ENCODE peak calls at places on chromosomes 7 and 10, in ten cellular contexts. One of them, this sample, is unnamed.

GRCh38 chr7:23680417-23681405 is 712 bp downstream of the FAM221A start:
- DNase-seq in effector memory CD4-positive, alpha-beta T cell: peak; percentile 35
- DNase-seq in fibroblast of lung: peak; percentile 60
- DNase-seq in stimulated activated CD4-positive, alpha-beta T cell treated with anti-CD3 and anti-CD28 coated beads, TNF-alpha, amount 100 ng/mL, for 24 hours: no peak
- DNase-seq in naive thymus-derived CD4-positive, alpha-beta T cell: peak; percentile 50
- DNase-seq in WTC11: peak; percentile 86
- DNase-seq in MV-4-11: peak; percentile 37
- DNase-seq in COR-L47: peak; percentile 87
- DNase-seq in activated naive CD8-positive, alpha-beta T cell treated with anti-CD3 and anti-CD28 coated beads, Interleukin-2, amount 50 U/mL, for 24 hours: peak; percentile 46
- DNase-seq in activated T-cell treated with anti-CD3 and anti-CD28 coated beads, Interleukin-2, amount 50 U/mL, for 1 hour: peak; percentile 44
- DNase-seq in this sample: peak; percentile 37

GRCh38 chr7:148809856-148810255 is 74.2 kb downstream of the EZH2 start:
- DNase-seq in effector memory CD4-positive, alpha-beta T cell: no peak
- DNase-seq in fibroblast of lung: no peak
- DNase-seq in stimulated activated CD4-positive, alpha-beta T cell treated with anti-CD3 and anti-CD28 coated beads, TNF-alpha, amount 100 ng/mL, for 24 hours: no peak
- DNase-seq in naive thymus-derived CD4-positive, alpha-beta T cell: no peak
- DNase-seq in WTC11: peak; percentile 37
- DNase-seq in MV-4-11: no peak
- DNase-seq in COR-L47: no peak
- DNase-seq in activated naive CD8-positive, alpha-beta T cell treated with anti-CD3 and anti-CD28 coated beads, Interleukin-2, amount 50 U/mL, for 24 hours: no peak
- DNase-seq in activated T-cell treated with anti-CD3 and anti-CD28 coated beads, Interleukin-2, amount 50 U/mL, for 1 hour: no peak
- DNase-seq in this sample: no peak

GRCh38 chr10:132134541-132135397 is 52.0 kb upstream of the DPYSL4 start:
- DNase-seq in effector memory CD4-positive, alpha-beta T cell: no peak
- DNase-seq in fibroblast of lung: no peak
- DNase-seq in stimulated activated CD4-positive, alpha-beta T cell treated with anti-CD3 and anti-CD28 coated beads, TNF-alpha, amount 100 ng/mL, for 24 hours: no peak
- DNase-seq in naive thymus-derived CD4-positive, alpha-beta T cell: no peak
- DNase-seq in WTC11: no peak
- DNase-seq in MV-4-11: no peak
- DNase-seq in COR-L47: no peak
- DNase-seq in activated naive CD8-positive, alpha-beta T cell treated with anti-CD3 and anti-CD28 coated beads, Interleukin-2, amount 50 U/mL, for 24 hours: no peak
- DNase-seq in activated T-cell treated with anti-CD3 and anti-CD28 coated beads, Interleukin-2, amount 50 U/mL, for 1 hour: no peak
- DNase-seq in this sample: no peak

GRCh38 chr10:11527068-11527467 is 84.4 kb downstream of the USP6NL start:
- DNase-seq in effector memory CD4-positive, alpha-beta T cell: no peak
- DNase-seq in fibroblast of lung: no peak
- DNase-seq in stimulated activated CD4-positive, alpha-beta T cell treated with anti-CD3 and anti-CD28 coated beads, TNF-alpha, amount 100 ng/mL, for 24 hours: no peak
- DNase-seq in naive thymus-derived CD4-positive, alpha-beta T cell: no peak
- DNase-seq in WTC11: no peak
- DNase-seq in MV-4-11: no peak
- DNase-seq in COR-L47: no peak
- DNase-seq in activated naive CD8-positive, alpha-beta T cell treated with anti-CD3 and anti-CD28 coated beads, Interleukin-2, amount 50 U/mL, for 24 hours: no peak
- DNase-seq in activated T-cell treated with anti-CD3 and anti-CD28 coated beads, Interleukin-2, amount 50 U/mL, for 1 hour: no peak
- DNase-seq in this sample: no peak

GRCh38 chr7:151689196-151689971 is 169.7 kb upstream of the RHEB start:
- DNase-seq in effector memory CD4-positive, alpha-beta T cell: no peak
- DNase-seq in fibroblast of lung: peak; percentile 71
- DNase-seq in stimulated activated CD4-positive, alpha-beta T cell treated with anti-CD3 and anti-CD28 coated beads, TNF-alpha, amount 100 ng/mL, for 24 hours: no peak
- DNase-seq in naive thymus-derived CD4-positive, alpha-beta T cell: no peak
- DNase-seq in WTC11: no peak
- DNase-seq in MV-4-11: no peak
- DNase-seq in COR-L47: peak; percentile 98
- DNase-seq in activated naive CD8-positive, alpha-beta T cell treated with anti-CD3 and anti-CD28 coated beads, Interleukin-2, amount 50 U/mL, for 24 hours: no peak
- DNase-seq in activated T-cell treated with anti-CD3 and anti-CD28 coated beads, Interleukin-2, amount 50 U/mL, for 1 hour: no peak
- DNase-seq in this sample: no peak

GRCh38 chr10:101840741-101841453 is 2.7 kb downstream of the KCNIP2 start:
- DNase-seq in effector memory CD4-positive, alpha-beta T cell: peak; percentile 52
- DNase-seq in fibroblast of lung: peak; percentile 78
- DNase-seq in stimulated activated CD4-positive, alpha-beta T cell treated with anti-CD3 and anti-CD28 coated beads, TNF-alpha, amount 100 ng/mL, for 24 hours: no peak
- DNase-seq in naive thymus-derived CD4-positive, alpha-beta T cell: peak; percentile 52
- DNase-seq in WTC11: peak; percentile 94
- DNase-seq in MV-4-11: peak; percentile 68
- DNase-seq in COR-L47: peak; percentile 50
- DNase-seq in activated naive CD8-positive, alpha-beta T cell treated with anti-CD3 and anti-CD28 coated beads, Interleukin-2, amount 50 U/mL, for 24 hours: peak; percentile 85
- DNase-seq in activated T-cell treated with anti-CD3 and anti-CD28 coated beads, Interleukin-2, amount 50 U/mL, for 1 hour: peak; percentile 75
- DNase-seq in this sample: peak; percentile 90

GRCh38 chr10:51076442-51076841 is 2.2 kb downstream of the PRKG1 start:
- DNase-seq in effector memory CD4-positive, alpha-beta T cell: no peak
- DNase-seq in fibroblast of lung: no peak
- DNase-seq in stimulated activated CD4-positive, alpha-beta T cell treated with anti-CD3 and anti-CD28 coated beads, TNF-alpha, amount 100 ng/mL, for 24 hours: no peak
- DNase-seq in naive thymus-derived CD4-positive, alpha-beta T cell: no peak
- DNase-seq in WTC11: no peak
- DNase-seq in MV-4-11: no peak
- DNase-seq in COR-L47: no peak
- DNase-seq in activated naive CD8-positive, alpha-beta T cell treated with anti-CD3 and anti-CD28 coated beads, Interleukin-2, amount 50 U/mL, for 24 hours: no peak
- DNase-seq in activated T-cell treated with anti-CD3 and anti-CD28 coated beads, Interleukin-2, amount 50 U/mL, for 1 hour: no peak
- DNase-seq in this sample: no peak

GRCh38 chr10:106438386-106438785 is 726.1 kb downstream of the SORCS1 start:
- DNase-seq in effector memory CD4-positive, alpha-beta T cell: no peak
- DNase-seq in fibroblast of lung: no peak
- DNase-seq in stimulated activated CD4-positive, alpha-beta T cell treated with anti-CD3 and anti-CD28 coated beads, TNF-alpha, amount 100 ng/mL, for 24 hours: no peak
- DNase-seq in naive thymus-derived CD4-positive, alpha-beta T cell: no peak
- DNase-seq in WTC11: no peak
- DNase-seq in MV-4-11: no peak
- DNase-seq in COR-L47: no peak
- DNase-seq in activated naive CD8-positive, alpha-beta T cell treated with anti-CD3 and anti-CD28 coated beads, Interleukin-2, amount 50 U/mL, for 24 hours: no peak
- DNase-seq in activated T-cell treated with anti-CD3 and anti-CD28 coated beads, Interleukin-2, amount 50 U/mL, for 1 hour: no peak
- DNase-seq in this sample: no peak

GRCh38 chr7:129829677-129830631 is 122.8 kb downstream of the UBE2H start:
- DNase-seq in effector memory CD4-positive, alpha-beta T cell: peak; percentile 23
- DNase-seq in fibroblast of lung: peak; percentile 79
- DNase-seq in stimulated activated CD4-positive, alpha-beta T cell treated with anti-CD3 and anti-CD28 coated beads, TNF-alpha, amount 100 ng/mL, for 24 hours: peak; percentile 23
- DNase-seq in naive thymus-derived CD4-positive, alpha-beta T cell: peak; percentile 53
- DNase-seq in WTC11: peak; percentile 64
- DNase-seq in MV-4-11: peak; percentile 61
- DNase-seq in COR-L47: peak; percentile 81
- DNase-seq in activated naive CD8-positive, alpha-beta T cell treated with anti-CD3 and anti-CD28 coated beads, Interleukin-2, amount 50 U/mL, for 24 hours: peak; percentile 65
- DNase-seq in activated T-cell treated with anti-CD3 and anti-CD28 coated beads, Interleukin-2, amount 50 U/mL, for 1 hour: peak; percentile 41
- DNase-seq in this sample: peak; percentile 55

GRCh38 chr10:34757933-34758332 is 57.2 kb downstream of the PARD3 start:
- DNase-seq in effector memory CD4-positive, alpha-beta T cell: no peak
- DNase-seq in fibroblast of lung: no peak
- DNase-seq in stimulated activated CD4-positive, alpha-beta T cell treated with anti-CD3 and anti-CD28 coated beads, TNF-alpha, amount 100 ng/mL, for 24 hours: no peak
- DNase-seq in naive thymus-derived CD4-positive, alpha-beta T cell: no peak
- DNase-seq in WTC11: no peak
- DNase-seq in MV-4-11: no peak
- DNase-seq in COR-L47: no peak
- DNase-seq in activated naive CD8-positive, alpha-beta T cell treated with anti-CD3 and anti-CD28 coated beads, Interleukin-2, amount 50 U/mL, for 24 hours: no peak
- DNase-seq in activated T-cell treated with anti-CD3 and anti-CD28 coated beads, Interleukin-2, amount 50 U/mL, for 1 hour: no peak
- DNase-seq in this sample: no peak

GRCh38 chr10:117681104-117681503 is 138.6 kb downstream of the EMX2 start:
- DNase-seq in effector memory CD4-positive, alpha-beta T cell: no peak
- DNase-seq in fibroblast of lung: no peak
- DNase-seq in stimulated activated CD4-positive, alpha-beta T cell treated with anti-CD3 and anti-CD28 coated beads, TNF-alpha, amount 100 ng/mL, for 24 hours: no peak
- DNase-seq in naive thymus-derived CD4-positive, alpha-beta T cell: no peak
- DNase-seq in WTC11: no peak
- DNase-seq in MV-4-11: no peak
- DNase-seq in COR-L47: no peak
- DNase-seq in activated naive CD8-positive, alpha-beta T cell treated with anti-CD3 and anti-CD28 coated beads, Interleukin-2, amount 50 U/mL, for 24 hours: no peak
- DNase-seq in activated T-cell treated with anti-CD3 and anti-CD28 coated beads, Interleukin-2, amount 50 U/mL, for 1 hour: no peak
- DNase-seq in this sample: no peak

GRCh38 chr7:32222251-32222900 is 152.2 kb upstream of the PDE1C start:
- DNase-seq in effector memory CD4-positive, alpha-beta T cell: no peak
- DNase-seq in fibroblast of lung: no peak
- DNase-seq in stimulated activated CD4-positive, alpha-beta T cell treated with anti-CD3 and anti-CD28 coated beads, TNF-alpha, amount 100 ng/mL, for 24 hours: no peak
- DNase-seq in naive thymus-derived CD4-positive, alpha-beta T cell: no peak
- DNase-seq in WTC11: no peak
- DNase-seq in MV-4-11: no peak
- DNase-seq in COR-L47: no peak
- DNase-seq in activated naive CD8-positive, alpha-beta T cell treated with anti-CD3 and anti-CD28 coated beads, Interleukin-2, amount 50 U/mL, for 24 hours: no peak
- DNase-seq in activated T-cell treated with anti-CD3 and anti-CD28 coated beads, Interleukin-2, amount 50 U/mL, for 1 hour: no peak
- DNase-seq in this sample: no peak

GRCh38 chr7:16046045-16046444 is 359.6 kb upstream of the MEOX2 start:
- DNase-seq in effector memory CD4-positive, alpha-beta T cell: no peak
- DNase-seq in fibroblast of lung: peak; percentile 28
- DNase-seq in stimulated activated CD4-positive, alpha-beta T cell treated with anti-CD3 and anti-CD28 coated beads, TNF-alpha, amount 100 ng/mL, for 24 hours: no peak
- DNase-seq in naive thymus-derived CD4-positive, alpha-beta T cell: no peak
- DNase-seq in WTC11: no peak
- DNase-seq in MV-4-11: no peak
- DNase-seq in COR-L47: no peak
- DNase-seq in activated naive CD8-positive, alpha-beta T cell treated with anti-CD3 and anti-CD28 coated beads, Interleukin-2, amount 50 U/mL, for 24 hours: no peak
- DNase-seq in activated T-cell treated with anti-CD3 and anti-CD28 coated beads, Interleukin-2, amount 50 U/mL, for 1 hour: no peak
- DNase-seq in this sample: no peak

GRCh38 chr10:110410329-110411046 is 87.2 kb upstream of the DUSP5 start:
- DNase-seq in effector memory CD4-positive, alpha-beta T cell: no peak
- DNase-seq in fibroblast of lung: peak; percentile 99
- DNase-seq in stimulated activated CD4-positive, alpha-beta T cell treated with anti-CD3 and anti-CD28 coated beads, TNF-alpha, amount 100 ng/mL, for 24 hours: no peak
- DNase-seq in naive thymus-derived CD4-positive, alpha-beta T cell: no peak
- DNase-seq in WTC11: no peak
- DNase-seq in MV-4-11: peak; percentile 53
- DNase-seq in COR-L47: no peak
- DNase-seq in activated naive CD8-positive, alpha-beta T cell treated with anti-CD3 and anti-CD28 coated beads, Interleukin-2, amount 50 U/mL, for 24 hours: no peak
- DNase-seq in activated T-cell treated with anti-CD3 and anti-CD28 coated beads, Interleukin-2, amount 50 U/mL, for 1 hour: no peak
- DNase-seq in this sample: peak; percentile 92

GRCh38 chr10:33521062-33521461 is 186.6 kb upstream of the NRP1 start:
- DNase-seq in effector memory CD4-positive, alpha-beta T cell: no peak
- DNase-seq in fibroblast of lung: peak; percentile 49
- DNase-seq in stimulated activated CD4-positive, alpha-beta T cell treated with anti-CD3 and anti-CD28 coated beads, TNF-alpha, amount 100 ng/mL, for 24 hours: no peak
- DNase-seq in naive thymus-derived CD4-positive, alpha-beta T cell: no peak
- DNase-seq in WTC11: no peak
- DNase-seq in MV-4-11: no peak
- DNase-seq in COR-L47: no peak
- DNase-seq in activated naive CD8-positive, alpha-beta T cell treated with anti-CD3 and anti-CD28 coated beads, Interleukin-2, amount 50 U/mL, for 24 hours: no peak
- DNase-seq in activated T-cell treated with anti-CD3 and anti-CD28 coated beads, Interleukin-2, amount 50 U/mL, for 1 hour: no peak
- DNase-seq in this sample: no peak

GRCh38 chr7:93055543-93056107 is 62.2 kb downstream of the SAMD9 start:
- DNase-seq in effector memory CD4-positive, alpha-beta T cell: no peak
- DNase-seq in fibroblast of lung: peak; percentile 38
- DNase-seq in stimulated activated CD4-positive, alpha-beta T cell treated with anti-CD3 and anti-CD28 coated beads, TNF-alpha, amount 100 ng/mL, for 24 hours: no peak
- DNase-seq in naive thymus-derived CD4-positive, alpha-beta T cell: peak; percentile 42
- DNase-seq in WTC11: no peak
- DNase-seq in MV-4-11: peak; percentile 54
- DNase-seq in COR-L47: peak; percentile 21
- DNase-seq in activated naive CD8-positive, alpha-beta T cell treated with anti-CD3 and anti-CD28 coated beads, Interleukin-2, amount 50 U/mL, for 24 hours: no peak
- DNase-seq in activated T-cell treated with anti-CD3 and anti-CD28 coated beads, Interleukin-2, amount 50 U/mL, for 1 hour: no peak
- DNase-seq in this sample: peak; percentile 31

GRCh38 chr7:47485640-47486435 is 96.1 kb downstream of the TNS3 start:
- DNase-seq in effector memory CD4-positive, alpha-beta T cell: no peak
- DNase-seq in fibroblast of lung: peak; percentile 46
- DNase-seq in stimulated activated CD4-positive, alpha-beta T cell treated with anti-CD3 and anti-CD28 coated beads, TNF-alpha, amount 100 ng/mL, for 24 hours: no peak
- DNase-seq in naive thymus-derived CD4-positive, alpha-beta T cell: no peak
- DNase-seq in WTC11: no peak
- DNase-seq in MV-4-11: no peak
- DNase-seq in COR-L47: peak; percentile 43
- DNase-seq in activated naive CD8-positive, alpha-beta T cell treated with anti-CD3 and anti-CD28 coated beads, Interleukin-2, amount 50 U/mL, for 24 hours: no peak
- DNase-seq in activated T-cell treated with anti-CD3 and anti-CD28 coated beads, Interleukin-2, amount 50 U/mL, for 1 hour: no peak
- DNase-seq in this sample: no peak

GRCh38 chr7:130490287-130490686 is 1.6 kb upstream of the MEST start:
- DNase-seq in effector memory CD4-positive, alpha-beta T cell: no peak
- DNase-seq in fibroblast of lung: peak; percentile 61
- DNase-seq in stimulated activated CD4-positive, alpha-beta T cell treated with anti-CD3 and anti-CD28 coated beads, TNF-alpha, amount 100 ng/mL, for 24 hours: no peak
- DNase-seq in naive thymus-derived CD4-positive, alpha-beta T cell: no peak
- DNase-seq in WTC11: peak; percentile 45
- DNase-seq in MV-4-11: no peak
- DNase-seq in COR-L47: no peak
- DNase-seq in activated naive CD8-positive, alpha-beta T cell treated with anti-CD3 and anti-CD28 coated beads, Interleukin-2, amount 50 U/mL, for 24 hours: no peak
- DNase-seq in activated T-cell treated with anti-CD3 and anti-CD28 coated beads, Interleukin-2, amount 50 U/mL, for 1 hour: no peak
- DNase-seq in this sample: no peak

GRCh38 chr7:4203786-4204185 is 478.3 kb upstream of the FOXK1 start:
- DNase-seq in effector memory CD4-positive, alpha-beta T cell: no peak
- DNase-seq in fibroblast of lung: no peak
- DNase-seq in stimulated activated CD4-positive, alpha-beta T cell treated with anti-CD3 and anti-CD28 coated beads, TNF-alpha, amount 100 ng/mL, for 24 hours: no peak
- DNase-seq in naive thymus-derived CD4-positive, alpha-beta T cell: no peak
- DNase-seq in WTC11: no peak
- DNase-seq in MV-4-11: no peak
- DNase-seq in COR-L47: no peak
- DNase-seq in activated naive CD8-positive, alpha-beta T cell treated with anti-CD3 and anti-CD28 coated beads, Interleukin-2, amount 50 U/mL, for 24 hours: no peak
- DNase-seq in activated T-cell treated with anti-CD3 and anti-CD28 coated beads, Interleukin-2, amount 50 U/mL, for 1 hour: no peak
- DNase-seq in this sample: no peak

GRCh38 chr10:1434912-1435692 is 302.2 kb downstream of the ADARB2 start:
- DNase-seq in effector memory CD4-positive, alpha-beta T cell: no peak
- DNase-seq in fibroblast of lung: no peak
- DNase-seq in stimulated activated CD4-positive, alpha-beta T cell treated with anti-CD3 and anti-CD28 coated beads, TNF-alpha, amount 100 ng/mL, for 24 hours: no peak
- DNase-seq in naive thymus-derived CD4-positive, alpha-beta T cell: no peak
- DNase-seq in WTC11: no peak
- DNase-seq in MV-4-11: no peak
- DNase-seq in COR-L47: no peak
- DNase-seq in activated naive CD8-positive, alpha-beta T cell treated with anti-CD3 and anti-CD28 coated beads, Interleukin-2, amount 50 U/mL, for 24 hours: no peak
- DNase-seq in activated T-cell treated with anti-CD3 and anti-CD28 coated beads, Interleukin-2, amount 50 U/mL, for 1 hour: no peak
- DNase-seq in this sample: no peak

GRCh38 chr7:33534830-33535229 is 370.5 kb upstream of the BMPER start:
- DNase-seq in effector memory CD4-positive, alpha-beta T cell: no peak
- DNase-seq in fibroblast of lung: peak; percentile 66
- DNase-seq in stimulated activated CD4-positive, alpha-beta T cell treated with anti-CD3 and anti-CD28 coated beads, TNF-alpha, amount 100 ng/mL, for 24 hours: no peak
- DNase-seq in naive thymus-derived CD4-positive, alpha-beta T cell: no peak
- DNase-seq in WTC11: no peak
- DNase-seq in MV-4-11: no peak
- DNase-seq in COR-L47: no peak
- DNase-seq in activated naive CD8-positive, alpha-beta T cell treated with anti-CD3 and anti-CD28 coated beads, Interleukin-2, amount 50 U/mL, for 24 hours: no peak
- DNase-seq in activated T-cell treated with anti-CD3 and anti-CD28 coated beads, Interleukin-2, amount 50 U/mL, for 1 hour: no peak
- DNase-seq in this sample: peak; percentile 16

GRCh38 chr7:112238852-112239610 is 32.5 kb downstream of the ZNF277 start:
- DNase-seq in effector memory CD4-positive, alpha-beta T cell: no peak
- DNase-seq in fibroblast of lung: peak; percentile 39
- DNase-seq in stimulated activated CD4-positive, alpha-beta T cell treated with anti-CD3 and anti-CD28 coated beads, TNF-alpha, amount 100 ng/mL, for 24 hours: no peak
- DNase-seq in naive thymus-derived CD4-positive, alpha-beta T cell: no peak
- DNase-seq in WTC11: no peak
- DNase-seq in MV-4-11: no peak
- DNase-seq in COR-L47: no peak
- DNase-seq in activated naive CD8-positive, alpha-beta T cell treated with anti-CD3 and anti-CD28 coated beads, Interleukin-2, amount 50 U/mL, for 24 hours: no peak
- DNase-seq in activated T-cell treated with anti-CD3 and anti-CD28 coated beads, Interleukin-2, amount 50 U/mL, for 1 hour: no peak
- DNase-seq in this sample: no peak

GRCh38 chr10:112960151-112960681 is 10.2 kb downstream of the TCF7L2 start:
- DNase-seq in effector memory CD4-positive, alpha-beta T cell: no peak
- DNase-seq in fibroblast of lung: peak; percentile 67
- DNase-seq in stimulated activated CD4-positive, alpha-beta T cell treated with anti-CD3 and anti-CD28 coated beads, TNF-alpha, amount 100 ng/mL, for 24 hours: no peak
- DNase-seq in naive thymus-derived CD4-positive, alpha-beta T cell: no peak
- DNase-seq in WTC11: no peak
- DNase-seq in MV-4-11: no peak
- DNase-seq in COR-L47: no peak
- DNase-seq in activated naive CD8-positive, alpha-beta T cell treated with anti-CD3 and anti-CD28 coated beads, Interleukin-2, amount 50 U/mL, for 24 hours: no peak
- DNase-seq in activated T-cell treated with anti-CD3 and anti-CD28 coated beads, Interleukin-2, amount 50 U/mL, for 1 hour: no peak
- DNase-seq in this sample: no peak

GRCh38 chr10:100346351-100346764 is 675 bp upstream of the SCD start:
- DNase-seq in effector memory CD4-positive, alpha-beta T cell: peak; percentile 32
- DNase-seq in fibroblast of lung: peak; percentile 85
- DNase-seq in stimulated activated CD4-positive, alpha-beta T cell treated with anti-CD3 and anti-CD28 coated beads, TNF-alpha, amount 100 ng/mL, for 24 hours: peak; percentile 28
- DNase-seq in naive thymus-derived CD4-positive, alpha-beta T cell: peak; percentile 24
- DNase-seq in WTC11: peak; percentile 79
- DNase-seq in MV-4-11: peak; percentile 52
- DNase-seq in COR-L47: peak; percentile 63
- DNase-seq in activated naive CD8-positive, alpha-beta T cell treated with anti-CD3 and anti-CD28 coated beads, Interleukin-2, amount 50 U/mL, for 24 hours: peak; percentile 89
- DNase-seq in activated T-cell treated with anti-CD3 and anti-CD28 coated beads, Interleukin-2, amount 50 U/mL, for 1 hour: peak; percentile 63
- DNase-seq in this sample: peak; percentile 71

GRCh38 chr10:126568809-126569208 is 101.7 kb downstream of the C10orf90 start:
- DNase-seq in effector memory CD4-positive, alpha-beta T cell: no peak
- DNase-seq in fibroblast of lung: peak; percentile 21
- DNase-seq in stimulated activated CD4-positive, alpha-beta T cell treated with anti-CD3 and anti-CD28 coated beads, TNF-alpha, amount 100 ng/mL, for 24 hours: no peak
- DNase-seq in naive thymus-derived CD4-positive, alpha-beta T cell: no peak
- DNase-seq in WTC11: no peak
- DNase-seq in MV-4-11: no peak
- DNase-seq in COR-L47: no peak
- DNase-seq in activated naive CD8-positive, alpha-beta T cell treated with anti-CD3 and anti-CD28 coated beads, Interleukin-2, amount 50 U/mL, for 24 hours: no peak
- DNase-seq in activated T-cell treated with anti-CD3 and anti-CD28 coated beads, Interleukin-2, amount 50 U/mL, for 1 hour: no peak
- DNase-seq in this sample: no peak

GRCh38 chr10:34186013-34186412 is 629.1 kb downstream of the PARD3 start:
- DNase-seq in effector memory CD4-positive, alpha-beta T cell: no peak
- DNase-seq in fibroblast of lung: no peak
- DNase-seq in stimulated activated CD4-positive, alpha-beta T cell treated with anti-CD3 and anti-CD28 coated beads, TNF-alpha, amount 100 ng/mL, for 24 hours: no peak
- DNase-seq in naive thymus-derived CD4-positive, alpha-beta T cell: no peak
- DNase-seq in WTC11: no peak
- DNase-seq in MV-4-11: no peak
- DNase-seq in COR-L47: no peak
- DNase-seq in activated naive CD8-positive, alpha-beta T cell treated with anti-CD3 and anti-CD28 coated beads, Interleukin-2, amount 50 U/mL, for 24 hours: no peak
- DNase-seq in activated T-cell treated with anti-CD3 and anti-CD28 coated beads, Interleukin-2, amount 50 U/mL, for 1 hour: no peak
- DNase-seq in this sample: no peak

GRCh38 chr7:86978804-86979506 is 80.5 kb downstream of the ELAPOR2 start:
- DNase-seq in effector memory CD4-positive, alpha-beta T cell: no peak
- DNase-seq in fibroblast of lung: no peak
- DNase-seq in stimulated activated CD4-positive, alpha-beta T cell treated with anti-CD3 and anti-CD28 coated beads, TNF-alpha, amount 100 ng/mL, for 24 hours: no peak
- DNase-seq in naive thymus-derived CD4-positive, alpha-beta T cell: peak; percentile 85
- DNase-seq in WTC11: no peak
- DNase-seq in MV-4-11: no peak
- DNase-seq in COR-L47: no peak
- DNase-seq in activated naive CD8-positive, alpha-beta T cell treated with anti-CD3 and anti-CD28 coated beads, Interleukin-2, amount 50 U/mL, for 24 hours: no peak
- DNase-seq in activated T-cell treated with anti-CD3 and anti-CD28 coated beads, Interleukin-2, amount 50 U/mL, for 1 hour: no peak
- DNase-seq in this sample: no peak

GRCh38 chr10:123380491-123381085 is 226.4 kb downstream of the BUB3 start:
- DNase-seq in effector memory CD4-positive, alpha-beta T cell: no peak
- DNase-seq in fibroblast of lung: peak; percentile 31
- DNase-seq in stimulated activated CD4-positive, alpha-beta T cell treated with anti-CD3 and anti-CD28 coated beads, TNF-alpha, amount 100 ng/mL, for 24 hours: no peak
- DNase-seq in naive thymus-derived CD4-positive, alpha-beta T cell: no peak
- DNase-seq in WTC11: no peak
- DNase-seq in MV-4-11: peak; percentile 62
- DNase-seq in COR-L47: no peak
- DNase-seq in activated naive CD8-positive, alpha-beta T cell treated with anti-CD3 and anti-CD28 coated beads, Interleukin-2, amount 50 U/mL, for 24 hours: no peak
- DNase-seq in activated T-cell treated with anti-CD3 and anti-CD28 coated beads, Interleukin-2, amount 50 U/mL, for 1 hour: no peak
- DNase-seq in this sample: no peak

This sample was measured in hepatic stellate cell.